ENCODE peak calls at places on chromosomes 5 and 9, in five cellular contexts. One of them, this sample, is unnamed.

GRCh38 chr9:136765041-136765440 is 723 bp upstream of the LCN15 start:
- DNase-seq in glutamatergic neuron: no peak
- DNase-seq in cardiac muscle cell: no peak
- DNase-seq in PC-9: no peak
- DNase-seq in GM06990: no peak
- DNase-seq in this sample: no peak

GRCh38 chr5:152650413-152650812 is 245.3 kb upstream of the NMUR2 start:
- DNase-seq in glutamatergic neuron: no peak
- DNase-seq in cardiac muscle cell: no peak
- DNase-seq in PC-9: no peak
- DNase-seq in GM06990: no peak
- DNase-seq in this sample: no peak

GRCh38 chr9:129221233-129221632 is 43.2 kb upstream of the IER5L start:
- DNase-seq in glutamatergic neuron: no peak
- DNase-seq in cardiac muscle cell: no peak
- DNase-seq in PC-9: no peak
- DNase-seq in GM06990: peak
- DNase-seq in this sample: no peak

GRCh38 chr5:87132696-87133095 is 135.0 kb upstream of the RASA1 start:
- DNase-seq in glutamatergic neuron: no peak
- DNase-seq in cardiac muscle cell: no peak
- DNase-seq in PC-9: no peak
- DNase-seq in GM06990: no peak
- DNase-seq in this sample: no peak

GRCh38 chr5:59793000-59793399 is 100.5 kb downstream of the PDE4D start:
- DNase-seq in glutamatergic neuron: no peak
- DNase-seq in cardiac muscle cell: peak
- DNase-seq in PC-9: peak
- DNase-seq in GM06990: no peak
- DNase-seq in this sample: no peak

GRCh38 chr9:34896112-34896511 is 62.0 kb upstream of the PHF24 start:
- DNase-seq in glutamatergic neuron: no peak
- DNase-seq in cardiac muscle cell: no peak
- DNase-seq in PC-9: no peak
- DNase-seq in GM06990: no peak
- DNase-seq in this sample: no peak

GRCh38 chr5:16090270-16090669 is 89.3 kb downstream of the MARCHF11 start:
- DNase-seq in glutamatergic neuron: no peak
- DNase-seq in cardiac muscle cell: no peak
- DNase-seq in PC-9: no peak
- DNase-seq in GM06990: no peak
- DNase-seq in this sample: no peak

GRCh38 chr5:139904566-139905400 is 109.2 kb downstream of the PSD2 start:
- DNase-seq in glutamatergic neuron: peak
- DNase-seq in cardiac muscle cell: no peak
- DNase-seq in PC-9: no peak
- DNase-seq in GM06990: no peak
- DNase-seq in this sample: no peak

GRCh38 chr9:16119861-16120641 is 567.2 kb downstream of the CCDC171 start:
- DNase-seq in glutamatergic neuron: no peak
- DNase-seq in cardiac muscle cell: peak
- DNase-seq in PC-9: no peak
- DNase-seq in GM06990: no peak
- DNase-seq in this sample: no peak

GRCh38 chr5:131769961-131770360 is 26.9 kb downstream of the FNIP1 start:
- DNase-seq in glutamatergic neuron: no peak
- DNase-seq in cardiac muscle cell: peak
- DNase-seq in PC-9: no peak
- DNase-seq in GM06990: no peak
- DNase-seq in this sample: no peak

GRCh38 chr5:93422652-93423332 is 158.2 kb downstream of the NR2F1-AS1 start:
- DNase-seq in glutamatergic neuron: no peak
- DNase-seq in cardiac muscle cell: no peak
- DNase-seq in PC-9: no peak
- DNase-seq in GM06990: no peak
- DNase-seq in this sample: peak

GRCh38 chr9:94900222-94901018 is 173.9 kb downstream of the AOPEP start:
- DNase-seq in glutamatergic neuron: no peak
- DNase-seq in cardiac muscle cell: peak
- DNase-seq in PC-9: peak
- DNase-seq in GM06990: no peak
- DNase-seq in this sample: no peak

GRCh38 chr9:12604154-12604825 is 88.9 kb upstream of the TYRP1 start:
- DNase-seq in glutamatergic neuron: no peak
- DNase-seq in cardiac muscle cell: peak
- DNase-seq in PC-9: no peak
- DNase-seq in GM06990: no peak
- DNase-seq in this sample: no peak

GRCh38 chr9:124254261-124254682 is 3.5 kb upstream of the NEK6 start:
- DNase-seq in glutamatergic neuron: no peak
- DNase-seq in cardiac muscle cell: no peak
- DNase-seq in PC-9: no peak
- DNase-seq in GM06990: peak
- DNase-seq in this sample: no peak

GRCh38 chr9:13220837-13221236 is 58.7 kb downstream of the MPDZ start:
- DNase-seq in glutamatergic neuron: no peak
- DNase-seq in cardiac muscle cell: no peak
- DNase-seq in PC-9: no peak
- DNase-seq in GM06990: no peak
- DNase-seq in this sample: no peak

GRCh38 chr5:73448072-73448432 is 525 bp downstream of the FOXD1 start:
- DNase-seq in glutamatergic neuron: peak
- DNase-seq in cardiac muscle cell: no peak
- DNase-seq in PC-9: no peak
- DNase-seq in GM06990: no peak
- DNase-seq in this sample: peak
- TF ChIP-seq CTCF in glutamatergic neuron: no peak
- TF ChIP-seq CTCF in cardiac muscle cell: no peak
- TF ChIP-seq CTCF in PC-9: no peak
- TF ChIP-seq CTCF in GM06990: no peak
- TF ChIP-seq CTCF in this sample: no peak

GRCh38 chr9:70873506-70873905 is 247.9 kb downstream of the TRPM3 start:
- DNase-seq in glutamatergic neuron: no peak
- DNase-seq in cardiac muscle cell: no peak
- DNase-seq in PC-9: no peak
- DNase-seq in GM06990: no peak
- DNase-seq in this sample: no peak

GRCh38 chr9:70865471-70865870 is 255.9 kb downstream of the TRPM3 start:
- DNase-seq in glutamatergic neuron: no peak
- DNase-seq in cardiac muscle cell: peak
- DNase-seq in PC-9: no peak
- DNase-seq in GM06990: no peak
- DNase-seq in this sample: no peak

GRCh38 chr9:70868661-70869652 is 252.5 kb downstream of the TRPM3 start:
- DNase-seq in glutamatergic neuron: no peak
- DNase-seq in cardiac muscle cell: peak
- DNase-seq in PC-9: no peak
- DNase-seq in GM06990: no peak
- DNase-seq in this sample: no peak

DNA sequence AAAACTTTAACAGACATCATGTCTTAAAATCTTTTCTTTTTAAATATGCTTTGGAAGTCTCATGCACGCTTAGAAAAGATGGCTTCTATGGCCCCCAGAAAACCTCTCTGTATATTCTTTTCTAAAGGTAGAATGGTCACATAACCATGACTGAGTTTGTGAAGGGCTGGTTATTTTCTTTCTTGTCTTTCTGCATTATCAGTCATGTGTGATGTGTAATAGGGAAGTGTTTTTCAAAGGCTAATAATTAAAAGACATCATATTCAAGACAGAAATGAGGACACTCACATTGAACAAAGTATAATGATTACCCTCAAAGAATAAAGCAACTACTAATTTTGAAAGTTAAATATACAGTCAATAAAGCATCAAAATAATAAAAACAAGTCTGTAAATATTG is 253.4 kb downstream of the TRPM3 start:
- DNase-seq in glutamatergic neuron: no peak
- DNase-seq in cardiac muscle cell: no peak
- DNase-seq in PC-9: no peak
- DNase-seq in GM06990: no peak
- DNase-seq in this sample: no peak
- TF ChIP-seq CTCF in glutamatergic neuron: no peak
- TF ChIP-seq CTCF in cardiac muscle cell: no peak
- TF ChIP-seq CTCF in PC-9: no peak
- TF ChIP-seq CTCF in GM06990: no peak
- TF ChIP-seq CTCF in this sample: no peak

DNA sequence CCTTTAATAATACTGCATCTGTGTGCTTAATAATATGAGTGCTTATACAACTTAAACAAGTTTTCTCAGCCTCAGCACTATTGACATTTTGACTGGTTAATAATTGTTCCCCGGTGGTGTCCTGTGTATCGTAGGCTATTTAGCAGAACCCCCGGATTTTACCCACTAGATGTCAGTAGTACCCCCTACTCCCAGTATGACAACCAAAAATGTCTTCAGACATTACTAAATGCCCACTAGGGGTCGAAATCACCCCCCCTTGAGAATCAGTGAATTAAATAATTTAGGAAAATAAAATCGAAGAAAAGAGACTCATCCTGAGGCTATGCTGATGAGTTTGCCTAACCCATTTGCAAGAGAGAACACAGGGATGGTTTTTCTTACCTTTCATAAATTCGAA is 166.3 kb downstream of the ATP10B start:
- DNase-seq in glutamatergic neuron: no peak
- DNase-seq in cardiac muscle cell: no peak
- DNase-seq in PC-9: no peak
- DNase-seq in GM06990: no peak
- DNase-seq in this sample: peak
- TF ChIP-seq CTCF in glutamatergic neuron: peak
- TF ChIP-seq CTCF in cardiac muscle cell: no peak
- TF ChIP-seq CTCF in PC-9: no peak
- TF ChIP-seq CTCF in GM06990: peak
- TF ChIP-seq CTCF in this sample: peak

GRCh38 chr5:5470933-5471332 is 48.5 kb downstream of the ICE1 start:
- DNase-seq in glutamatergic neuron: no peak
- DNase-seq in cardiac muscle cell: no peak
- DNase-seq in PC-9: no peak
- DNase-seq in GM06990: no peak
- DNase-seq in this sample: no peak

GRCh38 chr5:5464036-5464715 is 41.7 kb downstream of the ICE1 start:
- DNase-seq in glutamatergic neuron: no peak
- DNase-seq in cardiac muscle cell: no peak
- DNase-seq in PC-9: no peak
- DNase-seq in GM06990: no peak
- DNase-seq in this sample: no peak

GRCh38 chr5:5461012-5461411 is 38.5 kb downstream of the ICE1 start:
- DNase-seq in glutamatergic neuron: no peak
- DNase-seq in cardiac muscle cell: no peak
- DNase-seq in PC-9: no peak
- DNase-seq in GM06990: no peak
- DNase-seq in this sample: no peak

GRCh38 chr5:5467737-5468136 is 45.3 kb downstream of the ICE1 start:
- DNase-seq in glutamatergic neuron: no peak
- DNase-seq in cardiac muscle cell: no peak
- DNase-seq in PC-9: no peak
- DNase-seq in GM06990: no peak
- DNase-seq in this sample: no peak

GRCh38 chr5:5466227-5466626 is 43.8 kb downstream of the ICE1 start:
- DNase-seq in glutamatergic neuron: no peak
- DNase-seq in cardiac muscle cell: no peak
- DNase-seq in PC-9: no peak
- DNase-seq in GM06990: no peak
- DNase-seq in this sample: no peak
- TF ChIP-seq CTCF in glutamatergic neuron: peak
- TF ChIP-seq CTCF in cardiac muscle cell: no peak
- TF ChIP-seq CTCF in PC-9: no peak
- TF ChIP-seq CTCF in GM06990: no peak
- TF ChIP-seq CTCF in this sample: no peak

GRCh38 chr5:2805080-2805479 is 53.6 kb upstream of the IRX2 start:
- DNase-seq in glutamatergic neuron: no peak
- DNase-seq in cardiac muscle cell: no peak
- DNase-seq in PC-9: no peak
- DNase-seq in GM06990: no peak
- DNase-seq in this sample: no peak
- TF ChIP-seq CTCF in glutamatergic neuron: no peak
- TF ChIP-seq CTCF in cardiac muscle cell: no peak
- TF ChIP-seq CTCF in PC-9: peak
- TF ChIP-seq CTCF in GM06990: no peak
- TF ChIP-seq CTCF in this sample: no peak

DNA sequence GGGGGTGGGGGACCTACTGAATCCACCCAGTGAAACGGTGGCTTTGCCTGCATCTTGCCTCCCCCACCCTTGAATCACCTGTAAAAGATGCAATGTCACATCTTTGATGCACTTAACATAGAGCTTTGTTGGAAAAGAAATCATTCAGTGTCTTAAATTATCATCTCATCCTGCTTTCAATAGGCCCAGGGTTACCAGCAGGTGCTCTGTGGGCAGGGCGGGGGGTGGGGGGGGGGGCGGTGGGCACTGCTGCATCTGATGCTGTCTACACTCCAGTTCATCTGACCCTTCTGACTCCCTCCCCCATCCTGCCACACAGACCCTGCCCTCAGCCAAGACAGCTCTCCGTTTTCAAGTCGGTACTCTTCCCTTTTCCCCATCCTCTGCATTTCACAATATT is 24.3 kb downstream of the TRAF1 start:
- DNase-seq in glutamatergic neuron: no peak
- DNase-seq in cardiac muscle cell: no peak
- DNase-seq in PC-9: no peak
- DNase-seq in GM06990: no peak
- DNase-seq in this sample: no peak
- TF ChIP-seq CTCF in glutamatergic neuron: no peak
- TF ChIP-seq CTCF in cardiac muscle cell: no peak
- TF ChIP-seq CTCF in PC-9: no peak
- TF ChIP-seq CTCF in GM06990: no peak
- TF ChIP-seq CTCF in this sample: no peak

GRCh38 chr5:172554562-172554961 is 86.5 kb upstream of the NEURL1B start:
- DNase-seq in glutamatergic neuron: no peak
- DNase-seq in cardiac muscle cell: no peak
- DNase-seq in PC-9: no peak
- DNase-seq in GM06990: no peak
- DNase-seq in this sample: no peak
- TF ChIP-seq CTCF in glutamatergic neuron: no peak
- TF ChIP-seq CTCF in cardiac muscle cell: no peak
- TF ChIP-seq CTCF in PC-9: no peak
- TF ChIP-seq CTCF in GM06990: no peak
- TF ChIP-seq CTCF in this sample: no peak

This sample was measured in endothelial cell.